ENCODE peak calls at places on chromosomes 1 and 21, in nine cellular contexts. One of them, this sample, is unnamed.

GRCh38 chr1:183180213-183180612 is 5.9 kb upstream of the LAMC2 start:
- DNase-seq in memory B cell: no peak
- DNase-seq in fibroblast of villous mesenchyme: peak
- DNase-seq in esophagus squamous epithelium: no peak
- DNase-seq in non-pigmented ciliary epithelial cell: no peak
- DNase-seq in mesothelial cell of epicardium: no peak
- DNase-seq in LoVo: no peak
- DNase-seq in GM23338: no peak
- DNase-seq in stimulated activated CD8-positive, alpha-beta memory T cell treated with anti-CD3 and anti-CD28 coated beads, Interleukin-15, amount 100 ng/mL, for 4 hours: no peak
- DNase-seq in this sample: peak

GRCh38 chr1:219415915-219416314 is 197.0 kb downstream of the ZC3H11B start:
- DNase-seq in memory B cell: no peak
- DNase-seq in fibroblast of villous mesenchyme: no peak
- DNase-seq in esophagus squamous epithelium: no peak
- DNase-seq in non-pigmented ciliary epithelial cell: no peak
- DNase-seq in mesothelial cell of epicardium: no peak
- DNase-seq in LoVo: no peak
- DNase-seq in GM23338: no peak
- DNase-seq in stimulated activated CD8-positive, alpha-beta memory T cell treated with anti-CD3 and anti-CD28 coated beads, Interleukin-15, amount 100 ng/mL, for 4 hours: no peak
- DNase-seq in this sample: no peak

GRCh38 chr1:197948926-197949899 is 32.0 kb downstream of the LHX9 start:
- DNase-seq in memory B cell: no peak
- DNase-seq in fibroblast of villous mesenchyme: no peak
- DNase-seq in esophagus squamous epithelium: no peak
- DNase-seq in non-pigmented ciliary epithelial cell: no peak
- DNase-seq in mesothelial cell of epicardium: no peak
- DNase-seq in LoVo: no peak
- DNase-seq in GM23338: no peak
- DNase-seq in stimulated activated CD8-positive, alpha-beta memory T cell treated with anti-CD3 and anti-CD28 coated beads, Interleukin-15, amount 100 ng/mL, for 4 hours: peak
- DNase-seq in this sample: no peak

GRCh38 chr1:161001537-161001936 is 19.4 kb downstream of the F11R start:
- DNase-seq in memory B cell: no peak
- DNase-seq in fibroblast of villous mesenchyme: peak
- DNase-seq in esophagus squamous epithelium: no peak
- DNase-seq in non-pigmented ciliary epithelial cell: no peak
- DNase-seq in mesothelial cell of epicardium: no peak
- DNase-seq in LoVo: no peak
- DNase-seq in GM23338: no peak
- DNase-seq in stimulated activated CD8-positive, alpha-beta memory T cell treated with anti-CD3 and anti-CD28 coated beads, Interleukin-15, amount 100 ng/mL, for 4 hours: no peak
- DNase-seq in this sample: peak

GRCh38 chr1:181018901-181019681 is 3.6 kb downstream of the STX6 start:
- DNase-seq in memory B cell: no peak
- DNase-seq in fibroblast of villous mesenchyme: no peak
- DNase-seq in esophagus squamous epithelium: no peak
- DNase-seq in non-pigmented ciliary epithelial cell: no peak
- DNase-seq in mesothelial cell of epicardium: no peak
- DNase-seq in LoVo: no peak
- DNase-seq in GM23338: no peak
- DNase-seq in stimulated activated CD8-positive, alpha-beta memory T cell treated with anti-CD3 and anti-CD28 coated beads, Interleukin-15, amount 100 ng/mL, for 4 hours: no peak
- DNase-seq in this sample: no peak

GRCh38 chr1:169550294-169550693 is 36.0 kb downstream of the F5 start:
- DNase-seq in memory B cell: peak
- DNase-seq in fibroblast of villous mesenchyme: peak
- DNase-seq in esophagus squamous epithelium: no peak
- DNase-seq in non-pigmented ciliary epithelial cell: peak
- DNase-seq in mesothelial cell of epicardium: no peak
- DNase-seq in LoVo: peak
- DNase-seq in GM23338: peak
- DNase-seq in stimulated activated CD8-positive, alpha-beta memory T cell treated with anti-CD3 and anti-CD28 coated beads, Interleukin-15, amount 100 ng/mL, for 4 hours: no peak
- DNase-seq in this sample: peak

GRCh38 chr1:115908565-115909334 is 67.6 kb upstream of the SLC22A15 start:
- DNase-seq in memory B cell: no peak
- DNase-seq in fibroblast of villous mesenchyme: no peak
- DNase-seq in esophagus squamous epithelium: no peak
- DNase-seq in non-pigmented ciliary epithelial cell: no peak
- DNase-seq in mesothelial cell of epicardium: no peak
- DNase-seq in LoVo: no peak
- DNase-seq in GM23338: no peak
- DNase-seq in stimulated activated CD8-positive, alpha-beta memory T cell treated with anti-CD3 and anti-CD28 coated beads, Interleukin-15, amount 100 ng/mL, for 4 hours: no peak
- DNase-seq in this sample: no peak

GRCh38 chr21:41365377-41366107 is 3.7 kb downstream of the MX2 start:
- DNase-seq in memory B cell: no peak
- DNase-seq in fibroblast of villous mesenchyme: no peak
- DNase-seq in esophagus squamous epithelium: no peak
- DNase-seq in non-pigmented ciliary epithelial cell: no peak
- DNase-seq in mesothelial cell of epicardium: no peak
- DNase-seq in LoVo: no peak
- DNase-seq in GM23338: no peak
- DNase-seq in stimulated activated CD8-positive, alpha-beta memory T cell treated with anti-CD3 and anti-CD28 coated beads, Interleukin-15, amount 100 ng/mL, for 4 hours: no peak
- DNase-seq in this sample: no peak

GRCh38 chr1:56570924-56571372 is 8.4 kb downstream of the PLPP3 start:
- DNase-seq in memory B cell: no peak
- DNase-seq in fibroblast of villous mesenchyme: peak
- DNase-seq in esophagus squamous epithelium: no peak
- DNase-seq in non-pigmented ciliary epithelial cell: no peak
- DNase-seq in mesothelial cell of epicardium: no peak
- DNase-seq in LoVo: no peak
- DNase-seq in GM23338: no peak
- DNase-seq in stimulated activated CD8-positive, alpha-beta memory T cell treated with anti-CD3 and anti-CD28 coated beads, Interleukin-15, amount 100 ng/mL, for 4 hours: no peak
- DNase-seq in this sample: no peak

GRCh38 chr1:201606581-201606980 is 67.7 kb downstream of the NAV1 start:
- DNase-seq in memory B cell: no peak
- DNase-seq in fibroblast of villous mesenchyme: no peak
- DNase-seq in esophagus squamous epithelium: no peak
- DNase-seq in non-pigmented ciliary epithelial cell: no peak
- DNase-seq in mesothelial cell of epicardium: no peak
- DNase-seq in LoVo: no peak
- DNase-seq in GM23338: no peak
- DNase-seq in stimulated activated CD8-positive, alpha-beta memory T cell treated with anti-CD3 and anti-CD28 coated beads, Interleukin-15, amount 100 ng/mL, for 4 hours: no peak
- DNase-seq in this sample: no peak

GRCh38 chr1:210262897-210263272 is 30.3 kb downstream of the SERTAD4 start:
- DNase-seq in memory B cell: no peak
- DNase-seq in fibroblast of villous mesenchyme: no peak
- DNase-seq in esophagus squamous epithelium: no peak
- DNase-seq in non-pigmented ciliary epithelial cell: no peak
- DNase-seq in mesothelial cell of epicardium: no peak
- DNase-seq in LoVo: no peak
- DNase-seq in GM23338: no peak
- DNase-seq in stimulated activated CD8-positive, alpha-beta memory T cell treated with anti-CD3 and anti-CD28 coated beads, Interleukin-15, amount 100 ng/mL, for 4 hours: no peak
- DNase-seq in this sample: no peak

GRCh38 chr1:43527111-43527878 is 3.4 kb upstream of the PTPRF start:
- DNase-seq in memory B cell: no peak
- DNase-seq in fibroblast of villous mesenchyme: no peak
- DNase-seq in esophagus squamous epithelium: no peak
- DNase-seq in non-pigmented ciliary epithelial cell: no peak
- DNase-seq in mesothelial cell of epicardium: no peak
- DNase-seq in LoVo: no peak
- DNase-seq in GM23338: no peak
- DNase-seq in stimulated activated CD8-positive, alpha-beta memory T cell treated with anti-CD3 and anti-CD28 coated beads, Interleukin-15, amount 100 ng/mL, for 4 hours: no peak
- DNase-seq in this sample: no peak

GRCh38 chr1:25166847-25167246 is 65.5 kb downstream of the SYF2 start:
- DNase-seq in memory B cell: no peak
- DNase-seq in fibroblast of villous mesenchyme: no peak
- DNase-seq in esophagus squamous epithelium: no peak
- DNase-seq in non-pigmented ciliary epithelial cell: no peak
- DNase-seq in mesothelial cell of epicardium: no peak
- DNase-seq in LoVo: no peak
- DNase-seq in GM23338: no peak
- DNase-seq in stimulated activated CD8-positive, alpha-beta memory T cell treated with anti-CD3 and anti-CD28 coated beads, Interleukin-15, amount 100 ng/mL, for 4 hours: no peak
- DNase-seq in this sample: no peak

GRCh38 chr1:150484861-150485260 is 2.4 kb upstream of the TARS2 start:
- DNase-seq in memory B cell: no peak
- DNase-seq in fibroblast of villous mesenchyme: peak
- DNase-seq in esophagus squamous epithelium: no peak
- DNase-seq in non-pigmented ciliary epithelial cell: no peak
- DNase-seq in mesothelial cell of epicardium: no peak
- DNase-seq in LoVo: peak
- DNase-seq in GM23338: peak
- DNase-seq in stimulated activated CD8-positive, alpha-beta memory T cell treated with anti-CD3 and anti-CD28 coated beads, Interleukin-15, amount 100 ng/mL, for 4 hours: no peak
- DNase-seq in this sample: peak

GRCh38 chr1:175877939-175878730 is 134.7 kb upstream of the TNR start:
- DNase-seq in memory B cell: no peak
- DNase-seq in fibroblast of villous mesenchyme: no peak
- DNase-seq in esophagus squamous epithelium: no peak
- DNase-seq in non-pigmented ciliary epithelial cell: no peak
- DNase-seq in mesothelial cell of epicardium: no peak
- DNase-seq in LoVo: no peak
- DNase-seq in GM23338: no peak
- DNase-seq in stimulated activated CD8-positive, alpha-beta memory T cell treated with anti-CD3 and anti-CD28 coated beads, Interleukin-15, amount 100 ng/mL, for 4 hours: no peak
- DNase-seq in this sample: peak

GRCh38 chr1:29621826-29622435 is 385.6 kb downstream of the PTPRU start:
- DNase-seq in memory B cell: no peak
- DNase-seq in fibroblast of villous mesenchyme: no peak
- DNase-seq in esophagus squamous epithelium: no peak
- DNase-seq in non-pigmented ciliary epithelial cell: no peak
- DNase-seq in mesothelial cell of epicardium: no peak
- DNase-seq in LoVo: no peak
- DNase-seq in GM23338: no peak
- DNase-seq in stimulated activated CD8-positive, alpha-beta memory T cell treated with anti-CD3 and anti-CD28 coated beads, Interleukin-15, amount 100 ng/mL, for 4 hours: no peak
- DNase-seq in this sample: peak

GRCh38 chr1:196723325-196724185 is 51.1 kb upstream of the CFHR3 start:
- DNase-seq in memory B cell: no peak
- DNase-seq in fibroblast of villous mesenchyme: peak
- DNase-seq in esophagus squamous epithelium: no peak
- DNase-seq in non-pigmented ciliary epithelial cell: no peak
- DNase-seq in mesothelial cell of epicardium: no peak
- DNase-seq in LoVo: peak
- DNase-seq in GM23338: peak
- DNase-seq in stimulated activated CD8-positive, alpha-beta memory T cell treated with anti-CD3 and anti-CD28 coated beads, Interleukin-15, amount 100 ng/mL, for 4 hours: no peak
- DNase-seq in this sample: peak

GRCh38 chr1:20319456-20319855 is 28.8 kb downstream of the VWA5B1 start:
- DNase-seq in memory B cell: no peak
- DNase-seq in fibroblast of villous mesenchyme: no peak
- DNase-seq in esophagus squamous epithelium: no peak
- DNase-seq in non-pigmented ciliary epithelial cell: no peak
- DNase-seq in mesothelial cell of epicardium: no peak
- DNase-seq in LoVo: no peak
- DNase-seq in GM23338: no peak
- DNase-seq in stimulated activated CD8-positive, alpha-beta memory T cell treated with anti-CD3 and anti-CD28 coated beads, Interleukin-15, amount 100 ng/mL, for 4 hours: no peak
- DNase-seq in this sample: no peak